ENCODE peak calls at places on chromosomes 3 and 15, in four cellular contexts. C is AG04449, L is ELF-1, O is T-helper 1 cell. S is an unnamed sample.

GRCh38 chr15:40844543-40844981 is 714 bp downstream of the SPINT1 start:
- DNase-seq in O (no peak), L (no peak), C (no peak), S (peak)

GRCh38 chr3:124942613-124943012 is 8.1 kb upstream of the MUC13 start:
- DNase-seq in C (no peak), O (no peak), L (no peak), S (no peak)

GRCh38 chr15:75452968-75453702 is 1.6 kb upstream of the SIN3A start:
- DNase-seq in O (peak), L (peak), C (no peak), S (peak)

GRCh38 chr3:20141841-20142240 is 44.2 kb downstream of the SGO1 start:
- DNase-seq in C (no peak), L (peak), O (no peak), S (no peak)

GRCh38 chr15:98719169-98719515 is 70.8 kb downstream of the IGF1R start:
- DNase-seq in O (no peak), L (no peak), C (no peak), S (no peak)

GRCh38 chr3:50249459-50249858 is 13.5 kb downstream of the GNAI2 start:
- DNase-seq in L (no peak), C (no peak), O (no peak), S (no peak)

GRCh38 chr3:76370749-76371148 is 585.4 kb upstream of the ZNF717 start:
- DNase-seq in O (no peak), C (no peak), L (no peak), S (no peak)

GRCh38 chr3:4899654-4900236 is 79.5 kb upstream of the BHLHE40 start:
- DNase-seq in C (no peak), O (no peak), L (no peak), S (no peak)

GRCh38 chr15:90001062-90001682 is at the start of gene ZNF710:
- DNase-seq in L (peak), O (no peak), C (no peak), S (peak)

GRCh38 chr3:194104041-194104751 is 31.8 kb upstream of the HES1 start:
- DNase-seq in O (no peak), C (no peak), L (no peak), S (no peak)

GRCh38 chr3:169901453-169901852 is 9.9 kb upstream of the SAMD7 start:
- DNase-seq in L (no peak), C (no peak), O (no peak), S (no peak)

GRCh38 chr3:197298858-197299854 is 744 bp upstream of the DLG1 start:
- DNase-seq in L (peak), O (no peak), C (no peak), S (peak)

GRCh38 chr3:143436231-143436930 is 316.8 kb downstream of the CHST2 start:
- DNase-seq in O (no peak), L (no peak), C (no peak), S (no peak)

GRCh38 chr15:71444866-71445590 is 329.8 kb downstream of the THSD4 start:
- DNase-seq in O (no peak), L (peak), C (no peak), S (no peak)

GRCh38 chr15:27449041-27449440 is 478.1 kb downstream of the GABRG3 start:
- DNase-seq in O (no peak), L (no peak), C (no peak), S (no peak)

GRCh38 chr3:197168606-197169005 is 129.8 kb downstream of the DLG1 start:
- DNase-seq in L (no peak), O (no peak), C (no peak), S (no peak)

GRCh38 chr3:126984391-126985142 is 1.7 kb downstream of the PLXNA1 start:
- DNase-seq in L (no peak), O (no peak), C (no peak), S (no peak)

GRCh38 chr3:108103971-108104797 is 13.4 kb upstream of the CD47 start:
- DNase-seq in L (no peak), O (no peak), C (no peak), S (no peak)

GRCh38 chr15:62756326-62756994 is 286.1 kb upstream of the TPM1 start:
- DNase-seq in C (no peak), L (no peak), O (no peak), S (no peak)

GRCh38 chr3:75015280-75015679 is 400.8 kb upstream of the CNTN3 start:
- DNase-seq in L (no peak), O (no peak), C (no peak), S (no peak)

GRCh38 chr15:74782596-74783071 is 754 bp downstream of the CSK start:
- DNase-seq in O (no peak), C (no peak), L (no peak), S (no peak)

S was measured in activated T-helper 2 cell treated with anti-CD3 and anti-CD28 coated beads, Interferon-gamma antibody, Interleukin-2, Interleukin-4, amounts not matched to agents 10 μg/mL and 5 μg/mL and 100 μg/mL, durations not matched to agents 14 hours and 24 hours and 36 hours.